ENCODE peak calls at places on chromosomes 2 and 18, in five cellular contexts. One of them, this sample, is unnamed.

GRCh38 chr2:232896111-232896510 is 26.0 kb downstream of the SNORC start:
- DNase-seq in HFFc6: no peak
- DNase-seq in central memory CD4-positive, alpha-beta T cell: no peak
- DNase-seq in germinal center: no peak
- DNase-seq in endothelial cell: no peak
- DNase-seq in this sample: no peak

GRCh38 chr2:118847447-118848172 is at the start of gene EN1:
- DNase-seq in HFFc6: no peak
- DNase-seq in central memory CD4-positive, alpha-beta T cell: no peak
- DNase-seq in germinal center: no peak
- DNase-seq in endothelial cell: peak; percentile 57
- DNase-seq in this sample: no peak

GRCh38 chr2:101803945-101804696 is 106.6 kb downstream of the MAP4K4 start:
- DNase-seq in HFFc6: no peak
- DNase-seq in central memory CD4-positive, alpha-beta T cell: no peak
- DNase-seq in germinal center: no peak
- DNase-seq in endothelial cell: no peak
- DNase-seq in this sample: no peak

GRCh38 chr2:67689651-67690050 is 292.5 kb downstream of the ETAA1 start:
- DNase-seq in HFFc6: no peak
- DNase-seq in central memory CD4-positive, alpha-beta T cell: no peak
- DNase-seq in germinal center: no peak
- DNase-seq in endothelial cell: no peak
- DNase-seq in this sample: no peak

GRCh38 chr2:51628953-51629352 is 597.0 kb upstream of the NRXN1 start:
- DNase-seq in HFFc6: no peak
- DNase-seq in central memory CD4-positive, alpha-beta T cell: no peak
- DNase-seq in germinal center: no peak
- DNase-seq in endothelial cell: no peak
- DNase-seq in this sample: no peak

GRCh38 chr2:70959271-70959761 is 19.1 kb upstream of the ANKRD53 start:
- DNase-seq in HFFc6: no peak
- DNase-seq in central memory CD4-positive, alpha-beta T cell: no peak
- DNase-seq in germinal center: no peak
- DNase-seq in endothelial cell: no peak
- DNase-seq in this sample: no peak

GRCh38 chr2:27280826-27281225 is 1.4 kb upstream of the TRIM54 start:
- DNase-seq in HFFc6: no peak
- DNase-seq in central memory CD4-positive, alpha-beta T cell: no peak
- DNase-seq in germinal center: no peak
- DNase-seq in endothelial cell: no peak
- DNase-seq in this sample: no peak

GRCh38 chr2:43158259-43158880 is 68.0 kb downstream of the ZFP36L2 start:
- DNase-seq in HFFc6: peak; percentile 79
- DNase-seq in central memory CD4-positive, alpha-beta T cell: no peak
- DNase-seq in germinal center: peak; percentile 23
- DNase-seq in endothelial cell: peak; percentile 49
- DNase-seq in this sample: peak; percentile 50

GRCh38 chr2:19504400-19505198 is 146.2 kb upstream of the OSR1 start:
- DNase-seq in HFFc6: no peak
- DNase-seq in central memory CD4-positive, alpha-beta T cell: no peak
- DNase-seq in germinal center: no peak
- DNase-seq in endothelial cell: no peak
- DNase-seq in this sample: no peak

GRCh38 chr18:48592540-48592939 is 53.7 kb downstream of the CTIF start:
- DNase-seq in HFFc6: no peak
- DNase-seq in central memory CD4-positive, alpha-beta T cell: no peak
- DNase-seq in germinal center: no peak
- DNase-seq in endothelial cell: no peak
- DNase-seq in this sample: no peak

GRCh38 chr2:207163815-207164747 is 1.7 kb downstream of the KLF7 start:
- DNase-seq in HFFc6: peak; percentile 45
- DNase-seq in central memory CD4-positive, alpha-beta T cell: no peak
- DNase-seq in germinal center: peak; percentile 15
- DNase-seq in endothelial cell: peak; percentile 34
- DNase-seq in this sample: no peak

GRCh38 chr2:3692375-3692774 is 11.0 kb upstream of the DCDC2C start:
- DNase-seq in HFFc6: no peak
- DNase-seq in central memory CD4-positive, alpha-beta T cell: no peak
- DNase-seq in germinal center: no peak
- DNase-seq in endothelial cell: no peak
- DNase-seq in this sample: peak; percentile 30

GRCh38 chr2:61461404-61461803 is 9.5 kb downstream of the USP34 start:
- DNase-seq in HFFc6: no peak
- DNase-seq in central memory CD4-positive, alpha-beta T cell: no peak
- DNase-seq in germinal center: no peak
- DNase-seq in endothelial cell: no peak
- DNase-seq in this sample: no peak

GRCh38 chr18:62982600-62983251 is 267.4 kb downstream of the PHLPP1 start:
- DNase-seq in HFFc6: peak; percentile 20
- DNase-seq in central memory CD4-positive, alpha-beta T cell: peak; percentile 31
- DNase-seq in germinal center: peak; percentile 69
- DNase-seq in endothelial cell: peak; percentile 53
- DNase-seq in this sample: peak; percentile 67

GRCh38 chr2:207181526-207182274 is 16.0 kb upstream of the KLF7 start:
- DNase-seq in HFFc6: no peak
- DNase-seq in central memory CD4-positive, alpha-beta T cell: no peak
- DNase-seq in germinal center: no peak
- DNase-seq in endothelial cell: no peak
- DNase-seq in this sample: no peak